ENCODE peak calls at places on chromosome 3, in four cellular contexts. G is HepG2, W is K562, Q is H1. B is an unnamed sample.

GRCh38 chr3:39783730-39784129 is 25.7 kb upstream of the MYRIP start:
- DNase-seq in G (no peak), Q (no peak), W (no peak), B (no peak)

GRCh38 chr3:132232231-132232792 is 84.9 kb upstream of the ACP3 start:
- DNase-seq in W (no peak), Q (no peak), G (no peak), B (no peak)

GRCh38 chr3:141012571-141012970 is 38.6 kb upstream of the SPSB4 start:
- DNase-seq in G (no peak), W (no peak), Q (no peak), B (no peak)

GRCh38 chr3:12803371-12803770 is 6.9 kb downstream of the CAND2 start:
- DNase-seq in G (no peak), Q (no peak), W (no peak), B (no peak)

GRCh38 chr3:10983219-10983916 is 9.2 kb upstream of the SLC6A1 start:
- DNase-seq in W (peak), Q (peak), G (peak), B (peak)

GRCh38 chr3:153762411-153763235 is 358.6 kb upstream of the ARHGEF26 start:
- DNase-seq in G (no peak), Q (no peak), W (no peak), B (no peak)

GRCh38 chr3:45929042-45929679 is 14.1 kb upstream of the CXCR6 start:
- DNase-seq in W (peak), G (peak), Q (peak), B (peak)

GRCh38 chr3:34207826-34208225 is 409.4 kb downstream of the PDCD6IP start:
- DNase-seq in W (no peak), Q (no peak), G (no peak), B (no peak)

GRCh38 chr3:64685331-64685799 is 2.4 kb downstream of the ADAMTS9 start:
- DNase-seq in Q (no peak), W (no peak), G (no peak), B (no peak)

GRCh38 chr3:101676765-101677435 is at the start of gene ZBTB11:
- DNase-seq in Q (peak), G (peak), W (peak), B (peak)

GRCh38 chr3:12995389-12996180 is 77.6 kb downstream of the IQSEC1 start:
- DNase-seq in G (peak), Q (no peak), W (peak), B (no peak)

GRCh38 chr3:147924755-147925154 is 515.6 kb downstream of the ZIC1 start:
- DNase-seq in G (no peak), W (no peak), Q (no peak), B (no peak)

GRCh38 chr3:46358466-46358865 is 4.6 kb downstream of the CCR2 start:
- DNase-seq in W (no peak), Q (no peak), G (no peak), B (no peak)

GRCh38 chr3:141082064-141082463 is 30.9 kb downstream of the SPSB4 start:
- DNase-seq in Q (no peak), W (no peak), G (no peak), B (no peak)

GRCh38 chr3:158775801-158776399 is 26.0 kb upstream of the MFSD1 start:
- DNase-seq in W (no peak), G (peak), Q (no peak), B (no peak)

GRCh38 chr3:12730511-12731234 is 28.4 kb downstream of the TMEM40 start:
- DNase-seq in Q (no peak), W (no peak), G (no peak), B (no peak)

GRCh38 chr3:161171639-161172552 is 49.2 kb upstream of the NMD3 start:
- DNase-seq in W (no peak), Q (no peak), G (no peak), B (peak)

GRCh38 chr3:111763101-111763500 is 96.0 kb upstream of the PHLDB2 start:
- DNase-seq in W (no peak), G (no peak), Q (no peak), B (no peak)

GRCh38 chr3:72271923-72272322 is 487.0 kb upstream of the PROK2 start:
- DNase-seq in W (peak), Q (no peak), G (no peak), B (no peak)

GRCh38 chr3:72272356-72272755 is 487.4 kb upstream of the PROK2 start:
- DNase-seq in G (no peak), Q (no peak), W (no peak), B (no peak)

GRCh38 chr3:72271215-72271614 is 486.3 kb upstream of the PROK2 start:
- DNase-seq in G (no peak), Q (no peak), W (no peak), B (no peak)

GRCh38 chr3:72270730-72271129 is 485.8 kb upstream of the PROK2 start:
- DNase-seq in G (no peak), W (no peak), Q (no peak), B (no peak)

DNA sequence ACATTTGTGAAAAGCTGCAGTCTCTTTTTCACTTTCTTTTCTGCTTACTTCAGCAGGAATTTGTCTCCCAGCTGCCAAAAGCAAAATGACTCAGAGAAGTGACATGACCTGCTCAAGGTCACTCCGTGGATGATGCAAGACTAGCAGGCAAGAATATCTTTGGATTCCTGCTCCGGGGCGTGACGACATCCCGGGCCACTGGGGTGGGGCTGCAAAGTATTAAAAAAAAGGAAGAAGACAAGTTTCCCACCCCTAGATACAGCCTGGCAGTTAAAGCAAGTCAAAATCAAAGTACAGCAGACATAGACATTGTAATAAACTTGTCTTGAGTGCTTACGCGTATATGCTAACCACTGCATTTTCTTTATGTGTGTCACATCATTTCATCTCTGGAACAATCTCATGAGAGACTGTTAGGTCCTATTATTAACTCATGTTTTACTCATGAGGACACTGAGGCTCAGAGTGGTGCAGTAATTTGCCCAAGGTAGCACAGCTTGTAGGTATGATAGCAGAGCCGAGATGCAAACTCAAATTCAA is 485.2 kb upstream of the PROK2 start:
- DNase-seq in W (peak), G (peak), Q (no peak), B (peak)
- TF ChIP-seq USF2 in W (no peak), G (no peak), Q (no peak), B (no peak)

GRCh38 chr3:186964071-186964470 is 33.7 kb downstream of the ST6GAL1 start:
- DNase-seq in W (no peak), Q (no peak), G (no peak), B (no peak)
- TF ChIP-seq RNF2 in W (no peak), Q (no peak), G (no peak), B (no peak)

GRCh38 chr3:9859530-9860025 is 15.8 kb upstream of the RPUSD3 start:
- DNase-seq in G (no peak), Q (no peak), W (no peak), B (no peak)

GRCh38 chr3:9861201-9861600 is 17.4 kb upstream of the RPUSD3 start:
- DNase-seq in G (no peak), Q (no peak), W (no peak), B (no peak)

GRCh38 chr3:9866639-9867038 is 13.4 kb downstream of the CIDEC start:
- DNase-seq in Q (no peak), W (no peak), G (no peak), B (no peak)

GRCh38 chr3:9861626-9862130 is 17.9 kb upstream of the RPUSD3 start:
- DNase-seq in Q (no peak), W (no peak), G (no peak), B (no peak)

GRCh38 chr3:9862391-9863235 is 17.4 kb downstream of the CIDEC start:
- DNase-seq in W (peak), Q (peak), G (peak), B (peak)
- TF ChIP-seq USF2 in W (no peak), Q (no peak), G (no peak), B (no peak)

GRCh38 chr3:53079791-53080555 is 34.1 kb upstream of the SFMBT1 start:
- DNase-seq in W (no peak), G (no peak), Q (no peak), B (no peak)
- TF ChIP-seq RNF2 in W (no peak), G (no peak), Q (no peak), B (no peak)

DNA sequence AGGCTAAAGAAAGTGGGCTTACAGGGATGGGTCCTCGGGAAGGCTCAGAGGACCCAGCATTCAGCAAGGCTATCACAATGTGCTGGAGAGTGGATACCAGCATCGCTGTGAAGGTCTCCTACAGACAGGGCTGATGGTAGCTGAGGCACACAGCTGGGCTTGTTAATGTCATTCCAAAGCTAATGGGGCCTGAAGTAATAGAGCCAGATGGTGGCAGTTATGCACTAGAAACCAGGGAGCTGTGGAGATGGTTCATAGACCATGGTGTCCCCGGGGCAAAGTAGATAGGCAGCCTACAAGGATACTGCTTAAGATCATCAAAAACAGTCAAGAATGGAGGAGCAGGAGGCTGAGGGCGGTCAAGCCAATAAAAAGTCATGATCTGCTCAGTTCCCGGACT is 24.8 kb upstream of the BOC start:
- DNase-seq in Q (no peak), G (no peak), W (no peak), B (no peak)
- TF ChIP-seq USF2 in Q (no peak), G (no peak), W (no peak), B (no peak)

GRCh38 chr3:52827441-52827840 is 3.0 kb downstream of the ITIH4 start:
- DNase-seq in G (no peak), Q (no peak), W (no peak), B (no peak)
- TF ChIP-seq RNF2 in G (no peak), Q (no peak), W (no peak), B (no peak)

B was measured in A549.